ENCODE peak calls at places on chromosomes 2 and 18, in four cellular contexts. R, N, O and W are unnamed samples.

GRCh38 chr2:79855264-79856006 is 342.6 kb downstream of the CTNNA2 start:
- DNase-seq in O (no peak), N (no peak), R (no peak), W (no peak)

GRCh38 chr2:215896921-215897320 is 116.4 kb downstream of the MREG start:
- DNase-seq in R (no peak), O (no peak), N (no peak), W (no peak)

GRCh38 chr18:54767094-54767493 is 61.2 kb upstream of the RAB27B start:
- DNase-seq in O (no peak), R (no peak), N (no peak), W (no peak)

GRCh38 chr2:178530128-178530527 is 49.9 kb downstream of the PLEKHA3 start:
- DNase-seq in R (no peak), O (no peak), N (no peak), W (no peak)

GRCh38 chr2:127014630-127015029 is 92.3 kb downstream of the BIN1 start:
- DNase-seq in R (no peak), N (peak), O (no peak), W (no peak)

GRCh38 chr2:168550670-168551069 is 94.6 kb downstream of the CERS6 start:
- DNase-seq in R (no peak), O (peak), N (no peak), W (no peak)

GRCh38 chr2:99818842-99819241 is 323.5 kb downstream of the AFF3 start:
- DNase-seq in O (no peak), N (no peak), R (no peak), W (no peak)

GRCh38 chr18:58213931-58214431 is 170.0 kb downstream of the NEDD4L start:
- DNase-seq in O (no peak), R (no peak), N (no peak), W (no peak)

GRCh38 chr2:36058076-36058475 is 297.5 kb upstream of the CRIM1 start:
- DNase-seq in O (no peak), N (no peak), R (no peak), W (no peak)

GRCh38 chr18:76494181-76494540 is 881 bp downstream of the ZNF516 start:
- DNase-seq in O (peak), N (no peak), R (peak), W (no peak)

GRCh38 chr2:179817181-179817841 is 44.1 kb downstream of the ZNF385B start:
- DNase-seq in O (no peak), R (no peak), N (no peak), W (peak)

GRCh38 chr2:193523662-193524061 is 1328.9 kb upstream of the TMEFF2 start:
- DNase-seq in O (no peak), N (no peak), R (no peak), W (no peak)

GRCh38 chr2:179749210-179749609 is 112.2 kb downstream of the ZNF385B start:
- DNase-seq in R (no peak), N (peak), O (peak), W (no peak)

GRCh38 chr18:10379511-10379910 is 74.9 kb upstream of the APCDD1 start:
- DNase-seq in N (no peak), O (no peak), R (no peak), W (no peak)

GRCh38 chr2:11102956-11103860 is 52.1 kb upstream of the SLC66A3 start:
- DNase-seq in O (no peak), N (no peak), R (no peak), W (no peak)

GRCh38 chr2:20649586-20650375 is 1.1 kb downstream of the HS1BP3 start:
- DNase-seq in O (no peak), N (no peak), R (peak), W (no peak)

GRCh38 chr2:168816369-168816768 is 13.9 kb downstream of the NOSTRIN start:
- DNase-seq in O (no peak), R (no peak), N (peak), W (peak)

GRCh38 chr18:76984193-76985155 is 148.1 kb downstream of the MBP start:
- DNase-seq in O (no peak), R (no peak), N (no peak), W (no peak)

GRCh38 chr2:173205375-173205774 is 129.7 kb downstream of the MAP3K20 start:
- DNase-seq in N (no peak), O (peak), R (peak), W (no peak)

GRCh38 chr2:234676859-234677450 is 180.1 kb upstream of the ARL4C start:
- DNase-seq in O (no peak), R (no peak), N (no peak), W (no peak)

GRCh38 chr18:45997689-45998088 is 30.6 kb upstream of the EPG5 start:
- DNase-seq in R (no peak), O (no peak), N (no peak), W (no peak)
- H3K4me3 ChIP-seq in R (no peak), O (no peak), N (no peak), W (no peak)

GRCh38 chr2:206150631-206151030 is 8.6 kb downstream of the NDUFS1 start:
- DNase-seq in R (no peak), N (no peak), O (no peak), W (no peak)

GRCh38 chr2:206149330-206149729 is 9.9 kb downstream of the NDUFS1 start:
- DNase-seq in O (no peak), N (no peak), R (no peak), W (no peak)

GRCh38 chr2:206150168-206150567 is 9.1 kb downstream of the NDUFS1 start:
- DNase-seq in N (no peak), O (no peak), R (no peak), W (no peak)

GRCh38 chr2:206158563-206159345 is 490 bp downstream of the NDUFS1 start:
- DNase-seq in R (no peak), N (no peak), O (no peak), W (no peak)

DNA sequence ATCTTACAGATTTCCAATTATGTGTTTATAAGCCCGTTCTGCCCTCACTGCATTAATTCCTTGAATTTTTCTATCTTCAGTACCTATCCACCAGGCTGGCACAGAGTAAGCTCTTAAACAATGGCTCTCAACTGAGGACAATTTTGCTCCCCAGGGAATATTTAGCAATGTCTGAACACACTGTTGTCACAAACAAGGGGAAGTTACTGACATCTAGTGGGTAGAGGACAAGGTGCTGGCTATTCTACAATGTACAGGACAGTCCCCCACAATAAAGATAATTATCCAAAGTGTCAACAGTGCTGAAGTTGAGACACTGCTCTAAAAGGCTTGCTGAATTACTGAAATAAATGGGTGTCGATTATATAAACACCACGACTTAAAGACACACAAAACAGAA is 5.0 kb downstream of the NDUFS1 start:
- DNase-seq in O (no peak), N (no peak), R (no peak), W (no peak)
- TF ChIP-seq CTCF in O (no peak), N (no peak), R (peak), W (peak)

DNA sequence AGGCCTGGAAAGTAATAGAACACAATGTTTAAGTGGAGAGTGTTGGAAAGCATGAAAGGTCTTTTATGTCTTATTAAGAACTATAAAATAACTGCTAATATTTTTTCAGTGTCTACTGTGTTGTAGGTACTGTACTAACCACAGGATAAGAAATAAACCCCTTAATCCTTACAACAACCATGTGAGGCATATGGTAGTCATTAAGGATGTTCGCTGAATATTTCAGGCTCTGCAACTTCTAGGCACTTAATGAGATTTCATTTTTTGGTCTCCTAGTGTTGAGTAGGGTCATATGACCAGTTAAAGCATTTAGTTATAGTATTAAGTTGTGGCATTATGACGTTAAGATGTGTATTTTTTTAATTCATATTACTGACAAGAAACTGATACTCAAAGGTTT is 346.6 kb upstream of the KCNH7 start:
- DNase-seq in O (no peak), N (no peak), R (no peak), W (no peak)
- H3K4me3 ChIP-seq in O (no peak), N (no peak), R (no peak), W (no peak)

GRCh38 chr2:129748653-129749052 is 230.8 kb upstream of the RAB6C start:
- DNase-seq in R (no peak), O (peak), N (no peak), W (no peak)

GRCh38 chr2:129744141-129744540 is 235.3 kb upstream of the RAB6C start:
- DNase-seq in R (no peak), N (no peak), O (peak), W (no peak)

GRCh38 chr2:129744649-129745048 is 234.8 kb upstream of the RAB6C start:
- DNase-seq in N (no peak), O (peak), R (no peak), W (no peak)

GRCh38 chr2:129748250-129748649 is 231.2 kb upstream of the RAB6C start:
- DNase-seq in N (no peak), O (peak), R (no peak), W (no peak)

DNA sequence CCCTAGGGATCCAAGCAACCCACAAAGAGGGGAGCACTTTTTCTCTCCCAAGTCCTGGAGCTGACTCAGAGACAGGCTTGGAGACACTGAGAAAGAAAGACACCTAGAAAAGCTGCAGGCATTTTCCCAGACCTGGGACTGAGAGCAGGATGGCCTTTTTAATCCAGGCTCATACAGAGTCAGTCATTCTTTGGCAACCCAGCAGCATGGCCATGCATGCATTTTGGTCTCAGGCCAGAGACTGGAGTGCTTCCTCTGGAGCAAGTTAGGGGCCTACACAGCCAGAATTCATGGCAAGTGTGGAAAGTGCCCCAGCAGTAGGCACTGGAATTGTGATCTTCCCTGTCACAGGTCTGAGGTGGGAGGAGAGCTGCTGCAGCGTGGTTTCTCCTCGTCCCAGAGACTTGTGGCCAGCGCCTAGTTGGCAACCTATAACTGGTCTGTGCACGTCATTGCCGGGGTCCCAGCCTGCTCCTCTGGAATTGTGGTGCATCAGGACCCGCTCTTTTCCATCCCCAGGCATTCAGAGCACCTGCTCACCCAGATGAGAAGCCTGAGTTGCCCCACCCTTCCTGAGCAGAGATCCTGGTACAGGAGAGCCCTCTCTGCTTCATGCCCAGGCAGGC is 231.9 kb upstream of the RAB6C start:
- DNase-seq in R (no peak), O (peak), N (no peak), W (no peak)
- TF ChIP-seq CTCF in R (no peak), O (no peak), N (no peak), W (no peak)

DNA sequence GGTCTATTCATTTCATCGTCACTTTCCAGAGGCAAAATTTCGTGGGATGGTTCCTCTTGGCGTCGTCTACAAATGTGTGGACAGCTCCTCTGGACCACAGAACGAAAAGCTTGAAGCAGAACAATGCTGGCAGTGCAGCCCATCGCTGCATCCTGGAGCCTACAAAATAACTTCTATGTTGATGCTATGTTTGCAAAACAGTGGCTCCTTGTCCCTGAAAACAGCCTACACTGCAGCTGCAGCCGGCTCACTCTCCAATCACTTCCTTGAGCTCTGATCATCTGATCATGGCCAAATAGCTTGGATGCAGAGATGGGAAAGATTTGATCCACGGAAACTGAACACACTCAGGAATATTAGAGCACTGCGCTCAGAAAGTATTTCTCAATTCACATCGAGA is 60.0 kb downstream of the DOCK10 start:
- DNase-seq in N (no peak), R (no peak), O (no peak), W (no peak)
- H3K4me3 ChIP-seq in N (peak), R (no peak), O (peak), W (no peak)

GRCh38 chr2:46298522-46299351 is 1.5 kb downstream of the EPAS1 start:
- DNase-seq in O (peak), N (no peak), R (peak), W (no peak)
- TF ChIP-seq CTCF in O (peak), N (peak), R (no peak), W (peak)